ENCODE peak calls at places on chromosomes 4 and X, in nine cellular contexts. W is OCI-M1; Q is stomach; F is iris pigment epithelial cell; O is activated T-helper 1 cell treated with anti-CD3 and anti-CD28 coated beads, Interleukin-2, amount 50 U/mL, for 16 hours; E is activated T-helper 9 cell treated with anti-CD3 and anti-CD28 coated beads, Interleukin-2, amount 50 U/mL, for 16 hours; B is HT1080; N is NCI-H1105; G is stromal cell of bone marrow. J is an unnamed sample.

GRCh38 chr4:108117473-108118182 is 51.1 kb downstream of the LEF1 start:
- DNase-seq in N (no peak), G (no peak), W (peak), B (no peak), Q (no peak), E (no peak), O (no peak), F (peak), J (no peak)

GRCh38 chr4:93187441-93187840 is 641.1 kb upstream of the ATOH1 start:
- DNase-seq in O (no peak), F (no peak), E (no peak), B (no peak), G (no peak), W (no peak), Q (no peak), N (no peak), J (no peak)

GRCh38 chr4:32499176-32499575 is 1779.0 kb downstream of the PCDH7 start:
- DNase-seq in B (no peak), Q (no peak), O (no peak), F (peak), E (no peak), G (peak), N (no peak), W (no peak), J (peak)

GRCh38 chr4:151359576-151359975 is 34.2 kb upstream of the SH3D19 start:
- DNase-seq in Q (no peak), N (no peak), G (no peak), W (no peak), E (no peak), O (no peak), B (no peak), F (no peak), J (no peak)

GRCh38 chr4:109134268-109134667 is 168.2 kb downstream of the COL25A1 start:
- DNase-seq in N (no peak), F (no peak), E (no peak), Q (no peak), B (no peak), W (no peak), O (no peak), G (no peak), J (no peak)

GRCh38 chrX:121000589-121000988 is 15.0 kb upstream of the CT47A1 start:
- DNase-seq in F (peak), O (no peak), N (no peak), B (peak), Q (no peak), E (no peak), G (no peak), W (peak), J (no peak)

GRCh38 chr4:83581411-83582288 is 45.7 kb downstream of the GPAT3 start:
- DNase-seq in N (no peak), F (no peak), G (no peak), Q (no peak), W (no peak), B (no peak), O (no peak), E (no peak), J (no peak)

GRCh38 chr4:109967798-109968520 is 55.3 kb downstream of the EGF start:
- DNase-seq in N (no peak), B (peak), Q (no peak), O (no peak), W (peak), F (peak), G (peak), E (no peak), J (no peak)

GRCh38 chrX:11137543-11138139 is 26.5 kb downstream of the HCCS start:
- DNase-seq in E (no peak), G (peak), F (peak), Q (no peak), O (no peak), N (peak), B (peak), W (peak), J (peak)

GRCh38 chr4:41214158-41215146 is at the start of gene APBB2:
- DNase-seq in O (no peak), B (peak), G (peak), Q (peak), W (no peak), N (peak), E (peak), F (peak), J (peak)

J was measured in skeletal muscle cell.